ENCODE peak calls at places on chromosomes 3 and 15, in seven cellular contexts. One of them, this sample, is unnamed. For H3K4me1, the result is how much of the 10 kb centered on the place peaks cover.

GRCh38 chr15:38758001-38758400 is 193.4 kb upstream of the RASGRP1 start:
- DNase-seq in Peyer's patch: no peak
- DNase-seq in left lung: no peak
- DNase-seq in pancreas: no peak
- DNase-seq in left ventricle myocardium inferior: no peak
- DNase-seq in adipocyte: peak
- DNase-seq in thoracic aorta: no peak
- DNase-seq in this sample: no peak

GRCh38 chr3:12886106-12886679 is 44.8 kb upstream of the RPL32 start:
- DNase-seq in left ventricle myocardium inferior: no peak
- DNase-seq in left lung: no peak
- DNase-seq in pancreas: no peak
- DNase-seq in Peyer's patch: no peak
- DNase-seq in thoracic aorta: no peak
- DNase-seq in adipocyte: no peak
- DNase-seq in this sample: no peak

GRCh38 chr3:185084883-185085282 is 68.0 kb downstream of the C3orf70 start:
- DNase-seq in thoracic aorta: no peak
- DNase-seq in left lung: no peak
- DNase-seq in adipocyte: peak
- DNase-seq in pancreas: no peak
- DNase-seq in Peyer's patch: no peak
- DNase-seq in left ventricle myocardium inferior: no peak
- DNase-seq in this sample: no peak

GRCh38 chr15:76196286-76196948 is 114.9 kb downstream of the ETFA start:
- DNase-seq in pancreas: peak
- DNase-seq in Peyer's patch: peak
- DNase-seq in thoracic aorta: no peak
- DNase-seq in left ventricle myocardium inferior: peak
- DNase-seq in adipocyte: peak
- DNase-seq in left lung: peak
- DNase-seq in this sample: no peak

GRCh38 chr3:107421881-107422280 is 44.6 kb downstream of the CCDC54 start:
- DNase-seq in thoracic aorta: no peak
- DNase-seq in left lung: no peak
- DNase-seq in left ventricle myocardium inferior: no peak
- DNase-seq in Peyer's patch: no peak
- DNase-seq in adipocyte: no peak
- DNase-seq in pancreas: no peak
- DNase-seq in this sample: no peak

GRCh38 chr3:17491601-17492000 is 250.8 kb downstream of the TBC1D5 start:
- DNase-seq in left lung: no peak
- DNase-seq in pancreas: no peak
- DNase-seq in Peyer's patch: no peak
- DNase-seq in thoracic aorta: no peak
- DNase-seq in left ventricle myocardium inferior: no peak
- DNase-seq in adipocyte: peak
- DNase-seq in this sample: no peak

GRCh38 chr3:99532246-99532645 is 106.1 kb upstream of the COL8A1 start:
- DNase-seq in left lung: peak
- DNase-seq in thoracic aorta: no peak
- DNase-seq in left ventricle myocardium inferior: no peak
- DNase-seq in adipocyte: peak
- DNase-seq in pancreas: no peak
- DNase-seq in Peyer's patch: peak
- DNase-seq in this sample: peak

GRCh38 chr3:115699741-115700140 is 76.4 kb downstream of the GAP43 start:
- DNase-seq in thoracic aorta: no peak
- DNase-seq in left lung: no peak
- DNase-seq in Peyer's patch: no peak
- DNase-seq in pancreas: no peak
- DNase-seq in left ventricle myocardium inferior: no peak
- DNase-seq in adipocyte: peak
- DNase-seq in this sample: no peak

GRCh38 chr3:197154-197855 is 742 bp downstream of the CHL1 start:
- DNase-seq in left lung: no peak
- DNase-seq in left ventricle myocardium inferior: peak
- DNase-seq in Peyer's patch: peak
- DNase-seq in pancreas: no peak
- DNase-seq in adipocyte: no peak
- DNase-seq in thoracic aorta: no peak
- DNase-seq in this sample: no peak

GRCh38 chr15:88476635-88477038 is 9.1 kb downstream of the MRPS11 start:
- DNase-seq in adipocyte: peak
- DNase-seq in pancreas: peak
- DNase-seq in left lung: no peak
- DNase-seq in thoracic aorta: no peak
- DNase-seq in left ventricle myocardium inferior: no peak
- DNase-seq in Peyer's patch: no peak
- DNase-seq in this sample: peak

GRCh38 chr3:38614091-38614490 is 35.4 kb downstream of the SCN5A start:
- DNase-seq in Peyer's patch: no peak
- DNase-seq in left ventricle myocardium inferior: no peak
- DNase-seq in adipocyte: no peak
- DNase-seq in left lung: no peak
- DNase-seq in thoracic aorta: no peak
- DNase-seq in pancreas: no peak
- DNase-seq in this sample: no peak

GRCh38 chr15:92605225-92605944 is 50.2 kb downstream of the FAM174B start:
- DNase-seq in Peyer's patch: no peak
- DNase-seq in left lung: no peak
- DNase-seq in thoracic aorta: no peak
- DNase-seq in left ventricle myocardium inferior: no peak
- DNase-seq in pancreas: no peak
- DNase-seq in adipocyte: no peak
- DNase-seq in this sample: no peak

GRCh38 chr15:95972136-95972553 is 358.4 kb upstream of the NR2F2 start:
- DNase-seq in Peyer's patch: no peak
- DNase-seq in pancreas: no peak
- DNase-seq in left ventricle myocardium inferior: no peak
- DNase-seq in adipocyte: peak
- DNase-seq in left lung: no peak
- DNase-seq in thoracic aorta: no peak
- DNase-seq in this sample: peak

GRCh38 chr3:69791111-69791510 is 51.8 kb downstream of the MITF start:
- DNase-seq in thoracic aorta: peak
- DNase-seq in left lung: peak
- DNase-seq in adipocyte: peak
- DNase-seq in pancreas: no peak
- DNase-seq in left ventricle myocardium inferior: peak
- DNase-seq in Peyer's patch: peak
- DNase-seq in this sample: peak

GRCh38 chr3:42839616-42840015 is 30.4 kb downstream of the ACKR2 start:
- DNase-seq in left lung: no peak
- DNase-seq in thoracic aorta: no peak
- DNase-seq in adipocyte: peak
- DNase-seq in Peyer's patch: peak
- DNase-seq in pancreas: no peak
- DNase-seq in left ventricle myocardium inferior: no peak
- DNase-seq in this sample: no peak

GRCh38 chr15:63291507-63291906 is 14.1 kb downstream of the APH1B start:
- DNase-seq in Peyer's patch: no peak
- DNase-seq in pancreas: no peak
- DNase-seq in thoracic aorta: no peak
- DNase-seq in left ventricle myocardium inferior: no peak
- DNase-seq in left lung: no peak
- DNase-seq in adipocyte: peak
- DNase-seq in this sample: no peak

GRCh38 chr3:34947849-34948248 is 691.5 kb upstream of the ARPP21 start:
- DNase-seq in left lung: no peak
- DNase-seq in Peyer's patch: no peak
- DNase-seq in thoracic aorta: no peak
- DNase-seq in adipocyte: peak
- DNase-seq in pancreas: no peak
- DNase-seq in left ventricle myocardium inferior: no peak
- DNase-seq in this sample: no peak

GRCh38 chr3:152174876-152175575 is 93.7 kb upstream of the MBNL1 start:
- DNase-seq in thoracic aorta: no peak
- DNase-seq in pancreas: no peak
- DNase-seq in Peyer's patch: no peak
- DNase-seq in left lung: no peak
- DNase-seq in adipocyte: no peak
- DNase-seq in left ventricle myocardium inferior: no peak
- DNase-seq in this sample: no peak

DNA sequence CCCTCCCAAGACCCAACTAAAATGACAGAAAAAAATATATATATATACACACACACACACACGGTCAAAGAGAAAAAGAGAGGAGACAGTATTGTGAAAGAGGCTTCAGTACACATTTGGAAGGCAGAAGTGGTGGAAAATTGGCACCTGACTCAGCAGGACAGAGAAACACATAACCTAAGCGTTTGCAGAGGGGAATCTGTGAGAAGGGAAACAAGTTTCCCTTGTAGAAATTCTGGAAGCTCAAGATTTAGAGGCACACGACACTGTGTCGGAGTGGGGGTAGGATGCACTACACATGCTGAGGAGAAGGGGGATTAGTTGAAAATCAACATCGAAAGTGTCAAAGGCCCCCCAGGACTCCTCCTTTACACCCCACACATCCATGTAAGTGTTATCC is 53.1 kb downstream of the PAK2 start:
- DNase-seq in left lung: no peak
- DNase-seq in thoracic aorta: no peak
- DNase-seq in left ventricle myocardium inferior: no peak
- DNase-seq in Peyer's patch: no peak
- DNase-seq in adipocyte: peak
- DNase-seq in pancreas: no peak
- DNase-seq in this sample: no peak
- H3K4me3 ChIP-seq in left lung: no peak
- H3K4me3 ChIP-seq in thoracic aorta: no peak
- H3K4me3 ChIP-seq in left ventricle myocardium inferior: no peak
- H3K4me3 ChIP-seq in Peyer's patch: no peak
- H3K4me3 ChIP-seq in adipocyte: no peak
- H3K4me3 ChIP-seq in pancreas: no peak
- H3K4me3 ChIP-seq in this sample: no peak

GRCh38 chr3:10950476-10951294 is 41.9 kb upstream of the SLC6A1 start:
- DNase-seq in thoracic aorta: no peak
- DNase-seq in Peyer's patch: no peak
- DNase-seq in left lung: no peak
- DNase-seq in adipocyte: peak
- DNase-seq in left ventricle myocardium inferior: no peak
- DNase-seq in pancreas: no peak
- DNase-seq in this sample: no peak
- H3K4me1 ChIP-seq in thoracic aorta: under half
- H3K4me1 ChIP-seq in Peyer's patch: under half
- H3K4me1 ChIP-seq in left lung: under half
- H3K4me1 ChIP-seq in adipocyte: under half
- H3K4me1 ChIP-seq in left ventricle myocardium inferior: under half
- H3K4me1 ChIP-seq in pancreas: under half
- H3K4me1 ChIP-seq in this sample: under half

GRCh38 chr3:196220587-196220986 is 4.3 kb downstream of the SLC51A start:
- DNase-seq in left lung: peak
- DNase-seq in adipocyte: no peak
- DNase-seq in left ventricle myocardium inferior: no peak
- DNase-seq in thoracic aorta: no peak
- DNase-seq in pancreas: no peak
- DNase-seq in Peyer's patch: peak
- DNase-seq in this sample: no peak

GRCh38 chr3:196220991-196221390 is 4.7 kb downstream of the SLC51A start:
- DNase-seq in thoracic aorta: no peak
- DNase-seq in Peyer's patch: no peak
- DNase-seq in pancreas: no peak
- DNase-seq in left ventricle myocardium inferior: no peak
- DNase-seq in left lung: no peak
- DNase-seq in adipocyte: no peak
- DNase-seq in this sample: no peak

GRCh38 chr3:196218155-196218712 is 1.9 kb downstream of the SLC51A start:
- DNase-seq in thoracic aorta: no peak
- DNase-seq in left lung: no peak
- DNase-seq in Peyer's patch: no peak
- DNase-seq in pancreas: no peak
- DNase-seq in left ventricle myocardium inferior: no peak
- DNase-seq in adipocyte: no peak
- DNase-seq in this sample: no peak

GRCh38 chr3:196219970-196220311 is 3.6 kb downstream of the SLC51A start:
- DNase-seq in pancreas: no peak
- DNase-seq in left lung: no peak
- DNase-seq in adipocyte: no peak
- DNase-seq in left ventricle myocardium inferior: no peak
- DNase-seq in Peyer's patch: peak
- DNase-seq in thoracic aorta: no peak
- DNase-seq in this sample: no peak

GRCh38 chr3:196219194-196219969 is 3.0 kb downstream of the SLC51A start:
- DNase-seq in left ventricle myocardium inferior: peak
- DNase-seq in Peyer's patch: peak
- DNase-seq in adipocyte: peak
- DNase-seq in thoracic aorta: peak
- DNase-seq in pancreas: no peak
- DNase-seq in left lung: peak
- DNase-seq in this sample: peak
- H3K4me3 ChIP-seq in left ventricle myocardium inferior: peak
- H3K4me3 ChIP-seq in Peyer's patch: peak
- H3K4me3 ChIP-seq in adipocyte: peak
- H3K4me3 ChIP-seq in thoracic aorta: peak
- H3K4me3 ChIP-seq in pancreas: peak
- H3K4me3 ChIP-seq in left lung: peak
- H3K4me3 ChIP-seq in this sample: no peak

DNA sequence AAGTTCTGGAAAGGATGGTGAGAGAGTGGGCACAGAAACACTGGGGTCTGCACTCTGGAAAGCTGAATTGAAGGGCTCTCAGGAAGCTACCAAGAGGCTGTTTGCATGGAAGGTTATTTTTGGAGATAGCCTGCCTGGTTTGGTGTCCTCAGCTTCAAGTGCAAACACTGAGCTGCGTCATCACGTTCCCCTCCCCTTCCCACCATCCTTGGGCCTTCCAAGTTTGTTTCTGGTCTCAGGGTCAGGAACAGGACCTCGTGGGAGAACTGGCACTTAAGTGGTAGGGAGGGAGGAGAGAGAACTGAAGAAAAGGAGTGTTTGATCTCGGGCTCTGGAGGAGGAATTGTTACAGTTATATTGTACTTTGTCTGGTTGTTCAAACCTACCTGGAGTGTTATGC is 10.6 kb downstream of the ST6GAL1 start:
- DNase-seq in adipocyte: no peak
- DNase-seq in left lung: peak
- DNase-seq in left ventricle myocardium inferior: peak
- DNase-seq in thoracic aorta: peak
- DNase-seq in pancreas: no peak
- DNase-seq in Peyer's patch: no peak
- DNase-seq in this sample: no peak
- H3K4me1 ChIP-seq in adipocyte: under half
- H3K4me1 ChIP-seq in left lung: under half
- H3K4me1 ChIP-seq in left ventricle myocardium inferior: half or more
- H3K4me1 ChIP-seq in thoracic aorta: half or more
- H3K4me1 ChIP-seq in pancreas: under half
- H3K4me1 ChIP-seq in Peyer's patch: under half
- H3K4me1 ChIP-seq in this sample: under half

DNA sequence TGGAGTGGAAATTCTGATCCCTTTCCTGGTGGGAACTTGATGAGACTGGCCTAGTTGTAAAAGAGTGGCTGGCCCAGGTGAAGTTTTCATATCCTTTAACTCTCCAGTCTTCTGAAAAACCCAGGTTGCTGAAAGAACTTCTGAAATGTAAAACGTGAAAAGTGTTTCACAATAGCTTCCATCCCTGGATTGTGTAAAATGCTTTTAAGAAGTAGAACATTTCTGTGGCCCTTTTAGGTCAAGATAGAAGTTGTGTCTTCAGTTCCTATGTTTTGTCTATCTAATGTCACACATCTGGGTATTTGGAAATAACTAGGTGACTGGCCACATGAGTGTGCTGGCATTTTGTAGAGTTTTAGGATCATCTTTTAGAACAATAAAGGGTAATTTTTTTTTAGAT is 84.9 kb upstream of the LRIG1 start:
- DNase-seq in Peyer's patch: no peak
- DNase-seq in adipocyte: peak
- DNase-seq in pancreas: no peak
- DNase-seq in thoracic aorta: no peak
- DNase-seq in left lung: no peak
- DNase-seq in left ventricle myocardium inferior: no peak
- DNase-seq in this sample: no peak
- H3K4me3 ChIP-seq in Peyer's patch: no peak
- H3K4me3 ChIP-seq in adipocyte: no peak
- H3K4me3 ChIP-seq in pancreas: no peak
- H3K4me3 ChIP-seq in thoracic aorta: no peak
- H3K4me3 ChIP-seq in left lung: no peak
- H3K4me3 ChIP-seq in left ventricle myocardium inferior: no peak
- H3K4me3 ChIP-seq in this sample: no peak